ENCODE peak calls at places on chromosomes 16 and 17, in nine cellular contexts. H is colonic mucosa, B is fibroblast of lung, W is neural progenitor cell, K is mesenchymal stem cell, C is endodermal cell, N is adipocyte, X is endothelial cell of umbilical vein, F is IMR-90. M is an unnamed sample.

GRCh38 chr16:81723098-81723723 is 55.9 kb upstream of the PLCG2 start:
- DNase-seq in N (peak), K (peak), F (peak), H (peak), W (peak), C (no peak), B (peak), X (peak), M (peak)

GRCh38 chr16:89596061-89596689 is 17.3 kb upstream of the DPEP1 start:
- DNase-seq in F (no peak), C (no peak), W (no peak), B (no peak), K (no peak), H (no peak), X (no peak), N (no peak), M (no peak)

GRCh38 chr16:14559809-14560227 is 70.2 kb downstream of the PARN start:
- DNase-seq in F (no peak), H (no peak), K (no peak), W (no peak), N (no peak), B (peak), C (no peak), X (no peak), M (no peak)

GRCh38 chr17:49035470-49036269 is 38.5 kb downstream of the IGF2BP1 start:
- DNase-seq in F (peak), K (peak), N (peak), B (peak), H (peak), X (peak), W (peak), C (peak), M (peak)

GRCh38 chr17:6041261-6041660 is 28.9 kb upstream of the WSCD1 start:
- DNase-seq in W (no peak), H (no peak), C (no peak), K (no peak), F (no peak), X (no peak), B (no peak), N (no peak), M (no peak)

GRCh38 chr16:1631931-1632637 is 19.9 kb downstream of the CRAMP1 start:
- DNase-seq in W (no peak), X (no peak), C (no peak), N (no peak), B (no peak), H (no peak), F (no peak), K (no peak), M (no peak)

GRCh38 chr16:62064173-62064572 is 27.9 kb upstream of the CDH8 start:
- DNase-seq in N (no peak), W (no peak), F (no peak), X (no peak), H (no peak), C (peak), K (no peak), B (no peak), M (no peak)

GRCh38 chr16:84190731-84191388 is at the start of gene ADAD2:
- DNase-seq in X (no peak), H (no peak), C (peak), N (no peak), W (no peak), F (no peak), B (no peak), K (peak), M (no peak)

GRCh38 chr16:27520982-27521673 is 28.6 kb downstream of the GTF3C1 start:
- DNase-seq in N (no peak), K (peak), W (no peak), C (peak), H (no peak), X (peak), F (peak), B (peak), M (no peak)

GRCh38 chr17:53629188-53629587 is 193.5 kb upstream of the KIF2B start:
- DNase-seq in W (no peak), X (no peak), H (no peak), B (peak), F (peak), K (no peak), N (peak), C (no peak), M (no peak)

GRCh38 chr17:82536220-82537201 is 17.0 kb downstream of the FOXK2 start:
- DNase-seq in F (peak), W (no peak), H (peak), C (peak), N (peak), X (peak), K (peak), B (peak), M (no peak)

GRCh38 chr17:49621946-49622529 is 46.4 kb downstream of the NXPH3 start:
- DNase-seq in N (no peak), K (no peak), C (no peak), W (no peak), X (peak), B (no peak), F (no peak), H (no peak), M (no peak)

GRCh38 chr16:49602201-49603041 is 228.8 kb downstream of the C16orf78 start:
- DNase-seq in W (no peak), C (peak), K (no peak), B (peak), X (no peak), F (no peak), N (peak), H (peak), M (no peak)

GRCh38 chr17:14922421-14922820 is 342.7 kb downstream of the PMP22 start:
- DNase-seq in W (no peak), B (peak), K (no peak), H (no peak), C (no peak), X (no peak), N (peak), F (no peak), M (no peak)

GRCh38 chr17:57485566-57485865 is 229.2 kb downstream of the MSI2 start:
- DNase-seq in F (no peak), X (no peak), N (no peak), B (peak), H (no peak), C (no peak), W (no peak), K (no peak), M (no peak)

GRCh38 chr17:600576-601301 is 113.9 kb downstream of the VPS53 start:
- DNase-seq in H (no peak), F (peak), X (peak), K (peak), C (no peak), N (peak), B (peak), W (no peak), M (no peak)

GRCh38 chr16:88844412-88845118 is 12.2 kb downstream of the GALNS start:
- DNase-seq in H (no peak), C (peak), K (no peak), B (no peak), N (no peak), X (no peak), F (no peak), W (peak), M (no peak)

GRCh38 chr16:65122974-65123845 is 1.3 kb upstream of the CDH11 start:
- DNase-seq in N (peak), C (peak), B (peak), F (peak), K (peak), W (peak), X (no peak), H (peak), M (peak)

GRCh38 chr16:22130528-22130927 is 31.8 kb upstream of the SDR42E2 start:
- DNase-seq in B (no peak), F (no peak), N (no peak), C (no peak), K (no peak), H (no peak), X (no peak), W (no peak), M (no peak)

GRCh38 chr16:22138482-22138881 is 23.8 kb upstream of the SDR42E2 start:
- DNase-seq in W (no peak), F (no peak), X (no peak), N (no peak), B (no peak), K (no peak), H (no peak), C (no peak), M (no peak)

GRCh38 chr16:22132801-22133200 is 29.5 kb upstream of the SDR42E2 start:
- DNase-seq in B (no peak), H (no peak), X (no peak), F (no peak), C (no peak), K (no peak), W (no peak), N (no peak), M (no peak)
- H3K9ac ChIP-seq in B (no peak), H (no peak), X (no peak), F (no peak), C (no peak), K (no peak), W (no peak), N (no peak), M (no peak)

DNA sequence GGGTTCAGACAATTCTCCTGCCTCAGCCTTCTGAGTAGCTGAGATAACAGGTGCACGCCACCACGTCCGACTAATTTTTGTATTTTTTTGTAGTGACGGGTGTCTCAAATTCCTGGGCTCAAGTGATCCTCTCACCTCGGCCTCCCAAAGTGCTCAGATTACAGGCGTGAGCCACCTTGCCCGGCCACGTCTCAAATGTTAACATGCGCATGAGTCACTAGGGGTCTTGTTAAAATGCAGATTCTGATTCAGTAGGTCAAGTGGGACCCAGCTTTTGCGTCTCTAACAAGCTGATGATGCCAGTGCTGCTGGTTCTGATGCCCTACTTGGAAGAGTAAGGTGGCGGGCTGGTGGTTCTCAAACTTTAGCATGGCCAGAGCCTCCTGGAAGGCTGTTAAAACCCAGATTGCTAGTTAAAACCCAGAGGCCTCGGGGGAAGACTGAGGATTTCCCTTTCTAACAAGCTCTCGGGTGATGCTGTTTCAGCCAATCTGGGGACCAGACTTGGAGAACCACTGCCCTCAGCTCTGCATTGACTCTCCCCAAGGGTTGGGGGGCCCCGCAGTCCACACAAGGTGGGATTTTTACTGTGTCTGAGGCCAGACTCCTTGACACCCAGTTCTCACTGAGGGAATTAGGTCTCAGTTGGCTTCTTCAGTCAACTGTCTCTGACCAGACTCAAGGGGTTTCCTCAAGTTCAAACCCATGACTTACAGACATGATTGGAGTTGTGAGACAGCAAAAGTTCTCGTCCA is 17.9 kb downstream of the SCNN1B start:
- DNase-seq in W (no peak), X (no peak), N (no peak), C (no peak), B (no peak), K (no peak), F (no peak), H (no peak), M (no peak)
- H3K9ac ChIP-seq in W (no peak), X (no peak), N (no peak), C (no peak), B (no peak), K (no peak), F (no peak), H (no peak), M (no peak)

GRCh38 chr16:22763655-22764054 is 50.3 kb upstream of the HS3ST2 start:
- DNase-seq in N (no peak), W (no peak), C (peak), K (no peak), H (no peak), B (no peak), F (no peak), X (no peak), M (peak)

GRCh38 chr16:22762486-22762885 is 51.5 kb upstream of the HS3ST2 start:
- DNase-seq in C (no peak), B (no peak), X (no peak), N (no peak), H (no peak), F (no peak), W (no peak), K (no peak), M (no peak)

GRCh38 chr16:22764662-22765302 is 49.2 kb upstream of the HS3ST2 start:
- DNase-seq in W (peak), H (no peak), K (no peak), N (no peak), C (peak), F (no peak), X (no peak), B (no peak), M (no peak)
- H3K9ac ChIP-seq in W (no peak), H (no peak), K (no peak), N (no peak), C (no peak), F (no peak), X (no peak), B (no peak), M (no peak)

GRCh38 chr17:71828182-71828596 is 292.6 kb upstream of the SOX9 start:
- DNase-seq in B (peak), C (peak), H (no peak), X (no peak), W (peak), N (no peak), K (no peak), F (peak), M (no peak)
- H3K9ac ChIP-seq in B (no peak), C (no peak), H (no peak), X (no peak), W (no peak), N (no peak), K (no peak), F (no peak), M (no peak)

DNA sequence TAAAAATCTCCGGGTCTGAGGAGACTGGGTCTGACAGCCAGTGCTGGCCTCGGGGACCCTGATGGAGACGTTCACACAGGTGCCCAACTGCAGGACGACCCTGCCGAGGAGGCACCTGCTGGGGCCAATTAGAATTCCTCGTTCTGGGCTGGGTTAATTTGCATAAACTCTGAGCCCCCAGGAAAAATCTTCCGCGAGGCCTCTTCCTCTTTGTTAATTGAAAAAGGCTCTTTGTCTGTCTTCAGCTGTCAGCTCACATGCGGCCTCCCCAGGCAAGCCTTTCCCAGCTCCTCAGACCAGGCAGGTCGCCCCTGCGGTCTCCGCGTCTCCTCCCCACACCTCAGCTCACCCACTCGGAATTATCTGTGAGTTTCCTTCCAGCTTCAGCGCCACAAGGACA is 400.2 kb downstream of the SEC14L1 start:
- DNase-seq in K (no peak), C (peak), N (no peak), H (no peak), F (no peak), X (no peak), B (no peak), W (peak), M (no peak)
- H3K9ac ChIP-seq in K (no peak), C (no peak), N (no peak), H (no peak), F (no peak), X (no peak), B (no peak), W (no peak), M (no peak)

DNA sequence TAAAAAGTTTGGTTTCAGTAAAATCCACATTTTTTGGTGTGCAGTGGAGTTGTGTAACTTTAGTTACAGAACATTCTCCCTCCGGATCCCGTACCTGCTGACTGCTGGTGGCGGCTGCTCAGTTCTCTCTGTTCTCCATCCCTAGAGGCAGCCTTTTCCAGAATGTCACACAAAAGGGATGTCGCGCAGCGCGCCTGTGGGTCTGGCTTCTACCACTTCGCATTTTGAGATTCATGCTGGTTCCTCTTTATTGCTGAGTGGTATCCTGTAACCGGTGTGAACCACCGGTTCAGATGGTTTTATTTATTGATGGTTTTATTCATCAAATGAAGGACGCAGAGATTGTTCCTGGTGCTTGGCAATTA is 975 bp upstream of the CEP131 start:
- DNase-seq in B (no peak), X (no peak), F (no peak), W (peak), H (peak), C (no peak), K (no peak), N (peak), M (no peak)
- H3K9ac ChIP-seq in B (no peak), X (no peak), F (no peak), W (no peak), H (peak), C (peak), K (peak), N (peak), M (no peak)

M was measured in kidney.